ENCODE peak calls at places on chromosomes 1 and 21, in nine cellular contexts. R, V, G, H, W, D, T, M and N are unnamed samples.
A peak's percentile ranks its signal among the peaks of the same experiment; 100 is the strongest.

GRCh38 chr1:203612932-203613682 is 13.5 kb upstream of the ATP2B4 start:
- DNase-seq in H (no peak), G (no peak), R (no peak), V (no peak), M (no peak), D (no peak), W (no peak), T (no peak), N (no peak)

GRCh38 chr1:235843458-235843857 is 23.2 kb downstream of the LYST start:
- DNase-seq in M (no peak), H (no peak), T (no peak), R (peak; percentile 77), D (peak; percentile 57), W (no peak), V (no peak), G (peak; percentile 66), N (no peak)

GRCh38 chr21:43727571-43728466 is 8.9 kb downstream of the PDXK start:
- DNase-seq in W (no peak), V (no peak), M (peak; percentile 81), H (peak; percentile 64), D (peak; percentile 74), R (peak; percentile 36), G (no peak), T (peak; percentile 66), N (no peak)

GRCh38 chr1:19616489-19616888 is 27.6 kb upstream of the NBL1 start:
- DNase-seq in H (no peak), W (no peak), D (peak; percentile 83), T (no peak), R (peak; percentile 66), V (no peak), M (no peak), G (no peak), N (no peak)

GRCh38 chr1:30366914-30367313 is 356.5 kb downstream of the MATN1 start:
- DNase-seq in M (no peak), H (no peak), D (no peak), V (no peak), T (no peak), R (no peak), G (no peak), W (no peak), N (no peak)

GRCh38 chr1:119081267-119081666 is 59.2 kb downstream of the WARS2 start:
- DNase-seq in D (peak; percentile 16), W (no peak), G (peak; percentile 32), H (no peak), R (peak; percentile 86), T (no peak), V (no peak), M (no peak), N (no peak)

GRCh38 chr1:205669341-205670142 is 10.8 kb downstream of the SLC45A3 start:
- DNase-seq in V (no peak), H (no peak), R (no peak), W (no peak), T (no peak), G (no peak), M (no peak), D (no peak), N (no peak)

GRCh38 chr1:154334647-154335350 is 9.5 kb downstream of the ATP8B2 start:
- DNase-seq in W (peak; percentile 83), G (peak; percentile 91), M (peak; percentile 94), T (peak; percentile 82), D (peak; percentile 94), R (peak; percentile 88), H (peak; percentile 84), V (peak; percentile 89), N (no peak)

GRCh38 chr1:43491056-43491455 is 37.3 kb upstream of the HYI start:
- DNase-seq in W (no peak), M (no peak), D (no peak), H (no peak), G (no peak), V (no peak), R (no peak), T (no peak), N (no peak)

GRCh38 chr1:22267413-22268257 is 124.7 kb upstream of the WNT4 start:
- DNase-seq in V (no peak), T (no peak), D (no peak), W (no peak), M (peak; percentile 15), H (no peak), R (no peak), G (no peak), N (no peak)

GRCh38 chr1:212219679-212220463 is 65.3 kb upstream of the PPP2R5A start:
- DNase-seq in T (no peak), V (no peak), R (peak; percentile 54), D (no peak), M (no peak), G (peak; percentile 17), W (no peak), H (no peak), N (peak; percentile 24)

GRCh38 chr1:246785536-246786111 is 61.4 kb downstream of the SCCPDH start:
- DNase-seq in T (no peak), G (no peak), R (no peak), M (no peak), W (no peak), H (no peak), D (no peak), V (no peak), N (no peak)

GRCh38 chr1:62362061-62362951 is 43.1 kb upstream of the KANK4 start:
- DNase-seq in M (no peak), V (no peak), G (no peak), T (no peak), R (no peak), H (no peak), W (no peak), D (no peak), N (no peak)

GRCh38 chr1:83689900-83690868 is 308.7 kb downstream of the TTLL7 start:
- DNase-seq in R (no peak), T (no peak), D (no peak), H (no peak), G (no peak), M (no peak), W (no peak), V (no peak), N (no peak)

GRCh38 chr21:28805885-28806284 is 186.8 kb downstream of the LTN1 start:
- DNase-seq in H (no peak), V (no peak), D (peak; percentile 93), W (no peak), R (peak; percentile 73), M (no peak), G (peak; percentile 95), T (no peak), N (peak; percentile 74)

GRCh38 chr21:33359446-33359845 is 34.7 kb downstream of the IFNAR1 start:
- DNase-seq in H (no peak), V (no peak), M (no peak), W (no peak), D (no peak), R (no peak), T (no peak), G (no peak), N (no peak)
- TF ChIP-seq CTCF in H (no peak), V (no peak), M (no peak), W (no peak), D (no peak), R (no peak), T (no peak), G (no peak), N (no peak)

DNA sequence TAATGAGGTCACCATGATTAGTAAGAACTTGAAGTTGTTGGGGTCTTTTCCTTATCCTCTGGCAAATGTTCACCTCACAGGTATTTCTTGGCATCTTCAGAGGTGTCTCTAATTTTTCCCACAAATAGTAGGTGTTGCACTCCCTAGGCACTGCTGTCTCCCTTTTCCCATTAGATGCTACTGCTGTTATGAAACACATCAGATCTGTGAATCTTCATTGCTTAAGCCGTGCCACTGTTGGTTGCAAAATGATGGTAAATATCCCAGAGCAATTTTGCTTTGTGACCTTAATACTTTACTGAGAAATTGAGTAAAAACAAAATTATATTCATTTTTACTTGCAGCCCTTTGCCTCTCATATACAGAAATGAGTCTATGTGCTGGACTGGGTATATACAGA is 169.6 kb downstream of the KCNK2 start:
- DNase-seq in T (no peak), G (no peak), H (no peak), M (no peak), R (no peak), V (no peak), D (no peak), W (no peak), N (no peak)
- H3K4me3 ChIP-seq in T (no peak overlapping the region), G (no peak overlapping the region), H (no peak overlapping the region), M (no peak overlapping the region), R (no peak overlapping the region), V (no peak overlapping the region), D (no peak overlapping the region), W (no peak overlapping the region), N (no peak overlapping the region)

GRCh38 chr1:93732514-93732913 is 50.9 kb upstream of the BCAR3 start:
- DNase-seq in T (no peak), H (no peak), G (no peak), W (no peak), R (no peak), V (no peak), M (no peak), D (no peak), N (no peak)

GRCh38 chr1:93735722-93736121 is 54.1 kb upstream of the BCAR3 start:
- DNase-seq in H (no peak), R (peak; percentile 86), D (peak; percentile 89), G (peak; percentile 80), T (no peak), V (no peak), M (no peak), W (no peak), N (peak; percentile 88)

GRCh38 chr1:93733340-93733739 is 51.7 kb upstream of the BCAR3 start:
- DNase-seq in V (no peak), W (no peak), D (no peak), M (no peak), G (no peak), T (no peak), H (no peak), R (no peak), N (no peak)

GRCh38 chr1:93738075-93738622 is 56.5 kb upstream of the BCAR3 start:
- DNase-seq in H (no peak), R (peak; percentile 87), T (no peak), D (peak; percentile 96), V (no peak), M (no peak), W (no peak), G (peak; percentile 72), N (peak; percentile 90)

DNA sequence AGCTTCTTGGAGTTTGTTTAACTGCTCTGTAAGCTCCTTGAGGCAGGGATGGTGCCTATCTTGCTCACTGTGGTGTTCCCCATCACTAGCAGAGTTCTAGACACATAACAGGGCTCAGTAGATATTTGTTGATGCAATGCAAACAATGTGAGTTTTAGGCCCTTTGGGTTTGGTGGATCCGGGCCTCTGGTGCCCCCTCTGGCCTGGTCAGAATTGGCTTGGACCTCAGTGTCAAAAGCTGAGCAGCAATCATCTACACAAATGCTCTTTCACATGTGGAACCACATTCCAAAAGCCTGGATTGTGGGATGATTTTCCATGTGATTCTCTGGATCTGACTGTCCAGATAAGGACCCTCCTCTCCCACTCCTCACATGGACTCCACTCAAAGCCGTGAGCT is 53.4 kb upstream of the BCAR3 start:
- DNase-seq in G (no peak), H (no peak), V (no peak), T (no peak), M (no peak), W (no peak), D (peak; percentile 46), R (no peak), N (no peak)
- TF ChIP-seq CTCF in G (peak; percentile 49), H (peak; percentile 42), V (no peak), T (no peak), M (peak; percentile 29), W (peak; percentile 37), D (peak; percentile 58), R (peak; percentile 58), N (peak; percentile 30)

DNA sequence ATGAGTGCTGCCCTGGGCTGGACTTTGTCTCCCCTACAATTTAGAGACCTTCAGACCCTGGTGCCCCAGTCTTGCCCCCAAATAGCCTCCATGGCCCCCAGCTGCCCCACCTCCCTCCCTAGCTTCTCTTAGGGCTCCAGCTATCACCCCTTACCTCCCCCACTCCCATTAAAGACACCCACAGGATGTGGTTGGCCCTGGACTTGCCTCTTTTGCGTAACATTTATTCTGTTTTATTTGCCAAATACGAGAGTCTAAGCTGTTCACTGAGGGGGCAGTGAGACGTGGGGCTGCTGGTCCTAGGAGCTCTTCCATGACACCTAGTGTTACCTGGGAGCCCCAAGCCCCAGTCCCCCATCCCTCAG is 4.5 kb downstream of the ZC3H12A start:
- DNase-seq in H (no peak), R (peak; percentile 60), D (no peak), T (no peak), W (no peak), G (peak; percentile 56), V (peak; percentile 47), M (no peak), N (no peak)
- H3K4me3 ChIP-seq in H (peak overlapping the region; percentile 83), R (peak overlapping the region; percentile 34), D (peak overlapping the region; percentile 73), T (no peak overlapping the region), W (peak overlapping the region; percentile 36), G (peak overlapping the region; percentile 88), V (peak overlapping the region; percentile 80), M (peak overlapping the region; percentile 83), N (peak overlapping the region; percentile 48)